ENCODE peak calls at places on chromosomes 4 and X, in five cellular contexts. N is Calu3, T is lower lobe of right lung, F is spleen, K is gastrocnemius medialis. I is an unnamed sample.

GRCh38 chr4:74479009-74479408 is 34.1 kb downstream of the AREG start:
- DNase-seq in F (no peak), N (no peak), K (no peak), T (no peak), I (no peak)

GRCh38 chrX:149302705-149303104 is 202.4 kb downstream of the IDS start:
- DNase-seq in F (no peak), K (no peak), T (no peak), N (no peak), I (no peak)

GRCh38 chr4:83783179-83783578 is 247.3 kb downstream of the GPAT3 start:
- DNase-seq in T (no peak), K (no peak), N (no peak), F (no peak), I (no peak)

GRCh38 chr4:24174622-24175021 is 284.8 kb upstream of the PPARGC1A start:
- DNase-seq in K (no peak), N (no peak), T (no peak), F (no peak), I (no peak)

GRCh38 chrX:45711231-45711630 is 510.6 kb upstream of the DIPK2B start:
- DNase-seq in F (no peak), N (no peak), T (no peak), K (no peak), I (no peak)

GRCh38 chrX:49186125-49187027 is at the start of gene PRICKLE3:
- DNase-seq in N (peak), K (peak), F (peak), T (peak), I (peak)

GRCh38 chr4:84901745-84902283 is 64.7 kb downstream of the WDFY3 start:
- DNase-seq in T (no peak), N (no peak), K (no peak), F (no peak), I (no peak)

GRCh38 chrX:150897371-150898319 is 823 bp downstream of the CD99L2 start:
- DNase-seq in N (peak), K (peak), F (peak), T (peak), I (peak)

GRCh38 chr4:156294577-156294976 is 340.9 kb upstream of the CTSO start:
- DNase-seq in T (no peak), N (peak), F (no peak), K (no peak), I (no peak)

GRCh38 chrX:2320580-2321327 is 180.0 kb downstream of the DHRSX start:
- DNase-seq in N (no peak), T (peak), K (peak), F (peak), I (peak)

GRCh38 chr4:306551-306961 is 1.3 kb upstream of the ZNF732 start:
- DNase-seq in T (no peak), F (no peak), N (no peak), K (no peak), I (no peak)

GRCh38 chr4:183352546-183352945 is 30.3 kb upstream of the CLDN24 start:
- DNase-seq in T (no peak), K (no peak), N (no peak), F (no peak), I (no peak)

GRCh38 chr4:1871471-1872021 is 353 bp downstream of the NSD2 start:
- DNase-seq in N (peak), K (no peak), F (peak), T (no peak), I (peak)

GRCh38 chrX:22366166-22366702 is 93.5 kb downstream of the CBLL2 start:
- DNase-seq in N (no peak), T (no peak), K (no peak), F (no peak), I (no peak)

GRCh38 chrX:124555036-124555595 is 208.8 kb downstream of the SH2D1A start:
- DNase-seq in F (no peak), K (no peak), N (no peak), T (no peak), I (no peak)

GRCh38 chrX:28670074-28670473 is 82.8 kb downstream of the IL1RAPL1 start:
- DNase-seq in F (no peak), N (no peak), T (no peak), K (no peak), I (no peak)

GRCh38 chr4:52873191-52873590 is 11.1 kb downstream of the RASL11B start:
- DNase-seq in K (no peak), F (no peak), N (peak), T (no peak), I (no peak)

DNA sequence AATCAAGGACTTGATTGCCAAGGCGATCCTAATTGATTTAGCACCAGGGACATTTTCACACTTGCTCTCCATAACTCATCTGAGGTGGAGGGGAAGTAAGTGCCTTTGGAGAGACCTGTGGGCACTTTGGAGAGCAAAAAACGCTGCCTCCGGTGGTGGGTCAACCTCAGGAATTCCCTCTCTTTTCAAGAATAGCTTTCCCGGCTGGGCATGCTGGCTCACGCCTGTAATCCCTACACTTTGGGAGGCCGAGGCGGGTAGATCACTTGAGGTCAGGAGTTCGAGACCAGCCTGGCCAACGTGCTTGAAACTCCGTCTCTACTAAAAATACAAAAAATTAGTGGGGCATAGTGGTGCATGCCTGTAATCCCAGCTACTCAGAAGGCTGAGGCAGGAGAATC is 49.2 kb downstream of the PRPS1 start:
- DNase-seq in T (no peak), F (no peak), N (no peak), K (no peak), I (no peak)
- TF ChIP-seq CTCF in T (no peak), F (no peak), N (no peak), K (no peak), I (no peak)

GRCh38 chr4:57158221-57158620 is 48.0 kb upstream of the IGFBP7 start:
- DNase-seq in T (no peak), F (no peak), K (no peak), N (no peak), I (no peak)
- TF ChIP-seq CTCF in T (no peak), F (no peak), K (no peak), N (no peak), I (peak)

GRCh38 chr4:98508248-98508647 is 150.2 kb downstream of the TSPAN5 start:
- DNase-seq in N (no peak), F (no peak), K (no peak), T (no peak), I (no peak)

GRCh38 chr4:98507299-98507698 is 151.1 kb downstream of the TSPAN5 start:
- DNase-seq in T (no peak), K (no peak), N (no peak), F (no peak), I (no peak)

GRCh38 chr4:98508825-98509539 is 149.4 kb downstream of the TSPAN5 start:
- DNase-seq in K (no peak), T (no peak), F (no peak), N (no peak), I (no peak)

GRCh38 chr4:98505991-98506390 is 152.4 kb downstream of the TSPAN5 start:
- DNase-seq in F (no peak), T (no peak), K (no peak), N (no peak), I (no peak)

DNA sequence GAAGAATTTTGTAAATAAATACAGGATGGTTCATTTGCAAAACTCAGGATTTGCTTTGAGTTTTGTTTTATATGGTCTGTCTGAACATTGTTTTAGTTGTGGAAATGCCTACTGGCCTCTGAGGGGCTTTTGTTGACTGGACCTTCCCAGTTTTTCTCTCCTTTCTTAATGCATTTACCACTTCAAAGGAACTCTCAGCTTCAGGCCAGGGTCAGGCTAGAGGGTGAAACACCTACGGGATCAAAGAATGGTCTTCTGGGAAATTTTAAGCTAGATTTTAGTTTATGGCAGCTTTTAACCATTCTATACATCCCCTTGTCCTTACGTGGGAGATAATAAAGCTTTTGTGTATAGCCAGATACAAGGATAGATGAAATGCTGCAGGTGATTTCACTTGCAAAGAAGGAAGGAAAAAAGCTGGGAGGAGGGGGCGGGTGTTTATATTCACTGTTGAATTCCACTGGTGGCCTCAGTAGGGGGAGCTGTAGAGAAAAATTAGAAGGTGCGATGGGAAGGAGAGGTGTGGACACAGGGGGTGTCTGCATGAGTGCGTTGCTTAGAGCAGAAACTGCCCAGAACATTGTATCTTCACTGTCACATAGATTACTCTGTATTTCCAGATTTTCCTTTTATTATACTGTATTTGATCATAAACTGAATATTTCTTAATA is 151.8 kb downstream of the TSPAN5 start:
- DNase-seq in T (no peak), N (peak), K (no peak), F (no peak), I (no peak)
- TF ChIP-seq CTCF in T (no peak), N (no peak), K (no peak), F (no peak), I (no peak)

DNA sequence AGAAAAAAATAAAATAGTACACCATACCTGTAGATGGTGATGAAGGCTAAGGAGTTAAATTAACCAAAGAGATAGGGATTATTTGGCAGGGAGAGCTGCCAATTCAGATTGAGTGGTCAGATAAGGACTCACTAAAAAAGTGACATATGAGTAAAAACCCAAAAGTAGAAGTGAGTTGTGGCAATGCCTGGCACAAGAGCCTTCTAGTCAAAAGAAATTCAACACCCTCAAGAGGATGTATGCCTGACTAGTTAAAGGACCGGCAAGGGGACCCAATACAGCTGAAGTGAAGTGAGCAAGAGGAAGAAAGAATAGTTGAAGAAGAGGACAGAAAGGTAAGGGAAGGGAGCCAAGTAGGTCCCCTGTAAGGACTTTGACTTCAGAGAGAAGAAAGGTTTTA is 34.9 kb downstream of the ELF2 start:
- DNase-seq in T (no peak), N (no peak), K (no peak), F (no peak), I (no peak)
- TF ChIP-seq CTCF in T (no peak), N (no peak), K (no peak), F (no peak), I (no peak)

DNA sequence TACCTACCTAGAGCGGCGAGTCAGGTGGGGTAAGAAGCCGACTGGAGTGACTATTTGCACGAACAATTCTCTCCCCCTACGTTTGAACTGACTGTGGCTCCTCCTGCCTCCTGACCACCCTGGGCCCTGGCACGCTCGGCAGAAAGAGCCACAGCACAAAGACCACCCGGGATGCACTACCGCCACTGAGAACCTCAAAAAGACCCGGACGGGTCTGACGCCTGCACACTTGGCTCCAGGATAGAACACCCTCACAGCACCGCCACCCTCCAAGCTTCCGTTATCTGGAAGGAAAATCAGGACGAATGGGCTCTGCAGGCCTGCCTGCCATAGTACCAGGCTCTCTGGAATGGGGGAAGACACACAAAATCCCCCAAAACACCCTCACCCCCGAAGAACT is 2.2 kb downstream of the LRPAP1 start:
- DNase-seq in N (no peak), K (no peak), T (no peak), F (peak), I (no peak)
- TF ChIP-seq CTCF in N (no peak), K (no peak), T (no peak), F (no peak), I (no peak)

GRCh38 chrX:17086317-17086716 is 139.9 kb downstream of the REPS2 start:
- DNase-seq in F (no peak), N (no peak), K (no peak), T (no peak), I (no peak)

GRCh38 chrX:17078031-17078730 is 131.7 kb downstream of the REPS2 start:
- DNase-seq in K (no peak), T (no peak), F (no peak), N (no peak), I (no peak)

GRCh38 chrX:17081969-17082368 is 135.5 kb downstream of the REPS2 start:
- DNase-seq in K (no peak), N (no peak), T (no peak), F (no peak), I (no peak)

GRCh38 chrX:17081535-17081934 is 135.1 kb downstream of the REPS2 start:
- DNase-seq in N (no peak), T (no peak), F (no peak), K (no peak), I (no peak)

DNA sequence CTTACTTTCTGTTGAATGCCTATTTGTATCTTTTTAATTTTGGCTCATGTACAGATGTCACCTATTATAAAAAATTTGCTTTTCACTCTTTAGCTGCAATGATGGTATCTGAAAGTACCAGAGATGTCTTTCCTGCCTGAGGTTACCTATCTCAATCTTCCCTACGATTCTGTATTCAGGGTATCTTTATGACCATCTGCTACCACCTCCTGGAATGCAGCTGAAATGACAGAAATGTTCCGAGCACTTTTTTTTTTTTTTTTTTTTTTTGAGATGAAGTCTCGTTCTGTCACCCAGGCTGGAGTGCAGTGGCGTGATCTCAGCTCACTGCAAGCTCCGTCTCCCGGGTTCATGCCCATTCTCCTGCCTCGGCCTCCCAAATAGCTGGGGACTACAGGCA is 136.4 kb downstream of the REPS2 start:
- DNase-seq in F (no peak), T (no peak), N (no peak), K (no peak), I (no peak)
- TF ChIP-seq CTCF in F (no peak), T (no peak), N (no peak), K (no peak), I (no peak)

GRCh38 chr4:184744251-184744650 is 10.4 kb upstream of the CENPU start:
- DNase-seq in F (no peak), T (no peak), K (no peak), N (no peak), I (no peak)

GRCh38 chr4:184746532-184746870 is 12.6 kb upstream of the CENPU start:
- DNase-seq in K (peak), N (peak), F (no peak), T (no peak), I (no peak)

GRCh38 chr4:184748251-184748652 is 14.4 kb upstream of the CENPU start:
- DNase-seq in K (peak), T (peak), F (no peak), N (peak), I (peak)

GRCh38 chr4:184747034-184747830 is 13.3 kb upstream of the CENPU start:
- DNase-seq in F (no peak), T (peak), K (peak), N (peak), I (no peak)

GRCh38 chr4:184745747-184746531 is 12.0 kb upstream of the CENPU start:
- DNase-seq in K (peak), N (peak), T (no peak), F (no peak), I (no peak)
- TF ChIP-seq CTCF in K (peak), N (peak), T (peak), F (peak), I (peak)

DNA sequence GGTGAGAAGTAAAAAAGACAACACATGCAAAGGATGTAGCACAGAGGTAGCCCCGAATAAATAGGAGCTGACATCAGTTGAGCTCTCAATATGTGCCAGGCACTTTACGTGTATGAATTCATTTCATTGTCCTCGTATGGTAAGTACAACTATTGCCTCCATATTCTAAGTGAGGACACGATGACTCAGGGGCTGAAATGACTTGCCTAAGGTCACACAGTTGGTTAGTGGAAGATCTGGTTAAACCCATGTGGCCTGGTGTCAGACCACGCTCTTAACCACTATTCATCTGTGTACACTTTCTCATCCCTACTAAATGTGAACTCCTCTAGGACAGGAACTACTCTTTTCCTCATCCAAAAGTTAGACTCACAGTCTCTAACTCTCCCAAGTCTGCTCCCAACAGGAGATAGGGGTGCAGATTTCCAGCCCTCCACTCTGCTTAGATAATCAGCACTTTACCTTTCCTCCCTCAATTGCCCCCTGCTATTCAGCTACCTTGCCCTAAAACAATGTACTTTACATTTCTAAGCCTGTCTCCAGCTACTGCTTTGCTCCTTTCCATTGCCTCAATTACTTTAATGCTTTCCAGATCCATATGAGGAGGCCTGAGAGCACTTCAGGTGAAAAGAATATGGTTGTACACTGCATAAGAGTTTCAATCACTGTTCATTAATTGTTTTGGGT is 58.8 kb upstream of the LHFPL1 start:
- DNase-seq in N (no peak), T (no peak), K (no peak), F (no peak), I (no peak)
- TF ChIP-seq CTCF in N (no peak), T (no peak), K (no peak), F (no peak), I (no peak)